ENCODE peak calls at places on chromosomes 5 and 9, in nine cellular contexts. One of them, this sample, is unnamed.

GRCh38 chr5:16857635-16858034 is 78.5 kb downstream of the MYO10 start:
- DNase-seq in activated naive CD8-positive, alpha-beta T cell treated with anti-CD3 and anti-CD28 coated beads for 36 hours: no peak
- DNase-seq in germinal center: no peak
- DNase-seq in substantia nigra: no peak
- DNase-seq in NCI-H1105 treated with DMSO at 0.1 percent for 48 hours: no peak
- DNase-seq in NCI-H1417: no peak
- DNase-seq in midbrain: no peak
- DNase-seq in nucleus accumbens: no peak
- DNase-seq in stimulated activated CD4-positive, alpha-beta T cell treated with anti-CD3 and anti-CD28 coated beads, Interleukin-15, amount 100 ng/mL, for 1 hour: no peak
- DNase-seq in this sample: no peak

GRCh38 chr5:4659836-4660235 is 480.3 kb upstream of the ADAMTS16 start:
- DNase-seq in activated naive CD8-positive, alpha-beta T cell treated with anti-CD3 and anti-CD28 coated beads for 36 hours: no peak
- DNase-seq in germinal center: no peak
- DNase-seq in substantia nigra: no peak
- DNase-seq in NCI-H1105 treated with DMSO at 0.1 percent for 48 hours: no peak
- DNase-seq in NCI-H1417: no peak
- DNase-seq in midbrain: no peak
- DNase-seq in nucleus accumbens: no peak
- DNase-seq in stimulated activated CD4-positive, alpha-beta T cell treated with anti-CD3 and anti-CD28 coated beads, Interleukin-15, amount 100 ng/mL, for 1 hour: no peak
- DNase-seq in this sample: no peak

GRCh38 chr9:77589046-77589795 is 58.9 kb downstream of the GNA14 start:
- DNase-seq in activated naive CD8-positive, alpha-beta T cell treated with anti-CD3 and anti-CD28 coated beads for 36 hours: no peak
- DNase-seq in germinal center: no peak
- DNase-seq in substantia nigra: no peak
- DNase-seq in NCI-H1105 treated with DMSO at 0.1 percent for 48 hours: no peak
- DNase-seq in NCI-H1417: peak
- DNase-seq in midbrain: no peak
- DNase-seq in nucleus accumbens: no peak
- DNase-seq in stimulated activated CD4-positive, alpha-beta T cell treated with anti-CD3 and anti-CD28 coated beads, Interleukin-15, amount 100 ng/mL, for 1 hour: no peak
- DNase-seq in this sample: no peak

GRCh38 chr9:23044549-23044948 is 597.9 kb downstream of the DMRTA1 start:
- DNase-seq in activated naive CD8-positive, alpha-beta T cell treated with anti-CD3 and anti-CD28 coated beads for 36 hours: no peak
- DNase-seq in germinal center: no peak
- DNase-seq in substantia nigra: no peak
- DNase-seq in NCI-H1105 treated with DMSO at 0.1 percent for 48 hours: no peak
- DNase-seq in NCI-H1417: no peak
- DNase-seq in midbrain: no peak
- DNase-seq in nucleus accumbens: no peak
- DNase-seq in stimulated activated CD4-positive, alpha-beta T cell treated with anti-CD3 and anti-CD28 coated beads, Interleukin-15, amount 100 ng/mL, for 1 hour: no peak
- DNase-seq in this sample: no peak

GRCh38 chr9:73269430-73270101 is 117.9 kb downstream of the ANXA1 start:
- DNase-seq in activated naive CD8-positive, alpha-beta T cell treated with anti-CD3 and anti-CD28 coated beads for 36 hours: no peak
- DNase-seq in germinal center: no peak
- DNase-seq in substantia nigra: no peak
- DNase-seq in NCI-H1105 treated with DMSO at 0.1 percent for 48 hours: peak
- DNase-seq in NCI-H1417: peak
- DNase-seq in midbrain: peak
- DNase-seq in nucleus accumbens: no peak
- DNase-seq in stimulated activated CD4-positive, alpha-beta T cell treated with anti-CD3 and anti-CD28 coated beads, Interleukin-15, amount 100 ng/mL, for 1 hour: no peak
- DNase-seq in this sample: peak

GRCh38 chr9:69173497-69173890 is 583 bp upstream of the TJP2 start:
- DNase-seq in activated naive CD8-positive, alpha-beta T cell treated with anti-CD3 and anti-CD28 coated beads for 36 hours: no peak
- DNase-seq in germinal center: no peak
- DNase-seq in substantia nigra: no peak
- DNase-seq in NCI-H1105 treated with DMSO at 0.1 percent for 48 hours: peak
- DNase-seq in NCI-H1417: no peak
- DNase-seq in midbrain: no peak
- DNase-seq in nucleus accumbens: no peak
- DNase-seq in stimulated activated CD4-positive, alpha-beta T cell treated with anti-CD3 and anti-CD28 coated beads, Interleukin-15, amount 100 ng/mL, for 1 hour: no peak
- DNase-seq in this sample: no peak

GRCh38 chr5:179274321-179275315 is 70.6 kb downstream of the ADAMTS2 start:
- DNase-seq in activated naive CD8-positive, alpha-beta T cell treated with anti-CD3 and anti-CD28 coated beads for 36 hours: no peak
- DNase-seq in germinal center: no peak
- DNase-seq in substantia nigra: no peak
- DNase-seq in NCI-H1105 treated with DMSO at 0.1 percent for 48 hours: no peak
- DNase-seq in NCI-H1417: no peak
- DNase-seq in midbrain: no peak
- DNase-seq in nucleus accumbens: no peak
- DNase-seq in stimulated activated CD4-positive, alpha-beta T cell treated with anti-CD3 and anti-CD28 coated beads, Interleukin-15, amount 100 ng/mL, for 1 hour: no peak
- DNase-seq in this sample: no peak

GRCh38 chr5:141330299-141331080 is at the start of gene PCDHGA1:
- DNase-seq in activated naive CD8-positive, alpha-beta T cell treated with anti-CD3 and anti-CD28 coated beads for 36 hours: no peak
- DNase-seq in germinal center: peak
- DNase-seq in substantia nigra: no peak
- DNase-seq in NCI-H1105 treated with DMSO at 0.1 percent for 48 hours: peak
- DNase-seq in NCI-H1417: no peak
- DNase-seq in midbrain: no peak
- DNase-seq in nucleus accumbens: no peak
- DNase-seq in stimulated activated CD4-positive, alpha-beta T cell treated with anti-CD3 and anti-CD28 coated beads, Interleukin-15, amount 100 ng/mL, for 1 hour: no peak
- DNase-seq in this sample: no peak

This sample was measured in SK-N-MC.